ENCODE peak calls at places on chromosomes 3 and 15, in five cellular contexts. J is activated T-helper 1 cell treated with anti-CD3 and anti-CD28 coated beads, Interleukin-12 subunit alpha, Interleukin-12 subunit beta, Interleukin-2, Interleukin-4 antibody, amounts not matched to agents 30 ng/mL and 10 ng/mL and 1 ng/mL, durations not matched to agents 14 hours and 24 hours and 36 hours; B is naive thymus-derived CD8-positive, alpha-beta T cell; C is H9; H is adrenal gland. U is an unnamed sample.

GRCh38 chr3:184299488-184300376 is 691 bp downstream of the PSMD2 start:
- DNase-seq in B (no peak), J (no peak), C (no peak), H (peak; percentile 29), U (peak; percentile 41)

GRCh38 chr3:39118079-39118478 is 10.6 kb downstream of the TTC21A start:
- DNase-seq in B (no peak), J (no peak), H (no peak), C (no peak), U (no peak)

GRCh38 chr3:187999821-188000220 is 154.1 kb upstream of the LPP start:
- DNase-seq in J (peak; percentile 41), H (no peak), C (no peak), B (peak; percentile 53), U (no peak)

GRCh38 chr3:123055352-123055751 is 11.5 kb upstream of the PDIA5 start:
- DNase-seq in J (no peak), H (no peak), B (no peak), C (no peak), U (no peak)

GRCh38 chr15:44813231-44813630 is 76.9 kb downstream of the TRIM69 start:
- DNase-seq in H (no peak), C (no peak), B (no peak), J (no peak), U (no peak)

GRCh38 chr3:143263844-143264243 is 144.3 kb downstream of the CHST2 start:
- DNase-seq in B (no peak), C (no peak), H (no peak), J (no peak), U (no peak)

GRCh38 chr15:56824174-56824573 is 90.9 kb upstream of the ZNF280D start:
- DNase-seq in J (no peak), C (no peak), B (no peak), H (no peak), U (peak; percentile 25)

GRCh38 chr3:133856316-133856715 is 39.4 kb downstream of the RAB6B start:
- DNase-seq in J (no peak), B (no peak), H (no peak), C (no peak), U (no peak)

GRCh38 chr3:49466047-49466446 is 4.0 kb upstream of the DAG1 start:
- DNase-seq in C (no peak), J (no peak), H (no peak), B (no peak), U (no peak)

GRCh38 chr15:73727330-73728018 is 25.7 kb downstream of the INSYN1 start:
- DNase-seq in H (no peak), C (no peak), B (no peak), J (no peak), U (peak; percentile 53)

GRCh38 chr15:82113116-82113715 is 67.4 kb upstream of the MEX3B start:
- DNase-seq in H (no peak), C (no peak), B (no peak), J (no peak), U (no peak)

GRCh38 chr15:41840092-41840491 is 1.4 kb downstream of the PLA2G4B start:
- DNase-seq in C (no peak), B (no peak), J (no peak), H (no peak), U (no peak)

GRCh38 chr15:77118787-77119410 is 48.0 kb upstream of the TSPAN3 start:
- DNase-seq in C (no peak), H (peak; percentile 68), B (peak; percentile 63), J (peak; percentile 15), U (peak; percentile 70)

GRCh38 chr3:54349231-54349647 is 226.9 kb downstream of the CACNA2D3 start:
- DNase-seq in C (no peak), H (no peak), J (no peak), B (no peak), U (no peak)